ENCODE peak calls at places on chromosomes 11 and 22, in eight cellular contexts. O, N, U, Y, T, Q, S and J are unnamed samples. For H3K4me1, the result is how much of the 10 kb centered on the place peaks cover.

GRCh38 chr11:77386178-77386577 is 84.7 kb upstream of the GDPD4 start:
- DNase-seq in O (no peak), N (no peak), U (no peak), Y (no peak), T (no peak), Q (no peak), S (no peak), J (no peak)

GRCh38 chr11:132650969-132651720 is 881.2 kb downstream of the OPCML start:
- DNase-seq in O (no peak), N (no peak), U (no peak), Y (no peak), T (no peak), Q (no peak), S (no peak), J (peak)

GRCh38 chr22:21791635-21792625 is 56.3 kb upstream of the YPEL1 start:
- DNase-seq in O (no peak), N (peak), U (no peak), Y (no peak), T (no peak), Q (no peak), S (no peak), J (no peak)

GRCh38 chr22:28013611-28014010 is 94.6 kb upstream of the PITPNB start:
- DNase-seq in O (no peak), N (no peak), U (no peak), Y (no peak), T (no peak), Q (no peak), S (no peak), J (no peak)

GRCh38 chr11:122319011-122319410 is 203.0 kb upstream of the BLID start:
- DNase-seq in O (no peak), N (no peak), U (no peak), Y (no peak), T (no peak), Q (no peak), S (no peak), J (no peak)

GRCh38 chr22:28063656-28064055 is 144.6 kb upstream of the PITPNB start:
- DNase-seq in O (no peak), N (no peak), U (no peak), Y (no peak), T (no peak), Q (no peak), S (no peak), J (no peak)

GRCh38 chr22:45197606-45198462 is 34.1 kb downstream of the NUP50 start:
- DNase-seq in O (no peak), N (no peak), U (no peak), Y (no peak), T (no peak), Q (no peak), S (no peak), J (no peak)

GRCh38 chr11:119489087-119489486 is 66.1 kb upstream of the THY1 start:
- DNase-seq in O (no peak), N (no peak), U (no peak), Y (no peak), T (peak), Q (no peak), S (no peak), J (no peak)

GRCh38 chr11:132605794-132606570 is 926.3 kb downstream of the OPCML start:
- DNase-seq in O (no peak), N (no peak), U (no peak), Y (peak), T (no peak), Q (no peak), S (no peak), J (no peak)

GRCh38 chr11:1302461-1303073 is 6.9 kb downstream of the TOLLIP start:
- DNase-seq in O (peak), N (no peak), U (no peak), Y (no peak), T (peak), Q (no peak), S (peak), J (no peak)

GRCh38 chr11:75632962-75633361 is 35.9 kb downstream of the MAP6 start:
- DNase-seq in O (no peak), N (no peak), U (no peak), Y (no peak), T (no peak), Q (no peak), S (no peak), J (no peak)

GRCh38 chr11:6635082-6635932 is 16.1 kb upstream of the TPP1 start:
- DNase-seq in O (peak), N (no peak), U (no peak), Y (no peak), T (peak), Q (no peak), S (no peak), J (no peak)

GRCh38 chr22:24090581-24090980 is 79.5 kb downstream of the CABIN1 start:
- DNase-seq in O (no peak), N (no peak), U (no peak), Y (no peak), T (peak), Q (no peak), S (no peak), J (no peak)

GRCh38 chr22:24289138-24289537 is 18.5 kb downstream of the SPECC1L start:
- DNase-seq in O (no peak), N (no peak), U (no peak), Y (no peak), T (no peak), Q (no peak), S (no peak), J (no peak)

GRCh38 chr11:61955031-61955415 is 4.9 kb downstream of the BEST1 start:
- DNase-seq in O (peak), N (peak), U (peak), Y (peak), T (peak), Q (no peak), S (no peak), J (peak)

GRCh38 chr22:40325315-40325714 is 21.0 kb upstream of the ADSL start:
- DNase-seq in O (no peak), N (no peak), U (no peak), Y (no peak), T (no peak), Q (no peak), S (no peak), J (no peak)

GRCh38 chr11:118051611-118052461 is 25.0 kb upstream of the TMPRSS4 start:
- DNase-seq in O (no peak), N (no peak), U (no peak), Y (no peak), T (no peak), Q (peak), S (no peak), J (no peak)

GRCh38 chr11:70040452-70040851 is 37.7 kb upstream of the ANO1 start:
- DNase-seq in O (no peak), N (no peak), U (no peak), Y (no peak), T (no peak), Q (no peak), S (no peak), J (no peak)

GRCh38 chr11:46918087-46918751 is at the start of gene LRP4:
- DNase-seq in O (peak), N (peak), U (no peak), Y (peak), T (peak), Q (peak), S (peak), J (no peak)

GRCh38 chr11:89463381-89463780 is 27.8 kb downstream of the NOX4 start:
- DNase-seq in O (no peak), N (no peak), U (no peak), Y (no peak), T (no peak), Q (no peak), S (no peak), J (no peak)

GRCh38 chr11:70431611-70432010 is 33.3 kb downstream of the CTTN start:
- DNase-seq in O (no peak), N (no peak), U (no peak), Y (no peak), T (no peak), Q (no peak), S (no peak), J (no peak)

GRCh38 chr11:66619080-66619554 is 2.7 kb downstream of the RBM14 start:
- DNase-seq in O (peak), N (peak), U (no peak), Y (no peak), T (no peak), Q (peak), S (no peak), J (no peak)

GRCh38 chr22:46350646-46351045 is 15.1 kb downstream of the TRMU start:
- DNase-seq in O (no peak), N (no peak), U (no peak), Y (no peak), T (peak), Q (no peak), S (no peak), J (peak)
- H3K27ac ChIP-seq in O (no peak), N (no peak), U (no peak), Y (no peak), T (no peak), Q (no peak), S (peak), J (no peak)

DNA sequence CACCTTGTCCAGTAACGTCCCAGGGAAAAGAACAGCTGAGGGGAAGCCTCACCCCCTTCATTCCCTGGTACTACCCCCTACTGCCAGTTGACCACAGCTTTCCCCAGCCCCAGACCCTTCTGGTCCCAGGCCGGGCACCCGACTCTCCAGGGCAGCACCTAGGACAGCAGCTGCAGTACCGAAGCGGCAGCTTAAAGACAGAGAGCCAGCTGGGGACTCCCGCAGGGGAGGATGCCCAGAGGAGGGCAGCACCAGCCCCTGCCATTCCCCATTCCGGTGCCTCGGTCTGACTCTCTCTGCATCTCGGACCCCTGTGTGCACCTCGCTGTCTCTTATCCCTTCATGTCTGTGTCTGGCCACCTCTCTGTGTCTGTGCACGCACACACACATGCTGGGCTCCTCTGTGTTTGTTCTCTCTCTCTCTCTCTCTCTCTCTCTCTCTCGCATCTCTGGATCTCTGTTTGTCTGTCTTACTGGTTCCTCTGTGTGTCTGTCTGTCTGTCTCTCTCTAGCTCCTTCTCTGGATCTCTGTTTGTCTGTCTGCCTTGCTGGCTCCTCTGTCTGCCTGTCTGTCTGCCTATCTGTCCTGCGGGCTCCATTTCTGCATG is 9.4 kb downstream of the IGSF9B start:
- DNase-seq in O (no peak), N (peak), U (no peak), Y (peak), T (no peak), Q (peak), S (no peak), J (no peak)
- H3K4me1 ChIP-seq in O (under half), N (under half), U (under half), Y (half or more), T (under half), Q (half or more), S (under half), J (under half)

DNA sequence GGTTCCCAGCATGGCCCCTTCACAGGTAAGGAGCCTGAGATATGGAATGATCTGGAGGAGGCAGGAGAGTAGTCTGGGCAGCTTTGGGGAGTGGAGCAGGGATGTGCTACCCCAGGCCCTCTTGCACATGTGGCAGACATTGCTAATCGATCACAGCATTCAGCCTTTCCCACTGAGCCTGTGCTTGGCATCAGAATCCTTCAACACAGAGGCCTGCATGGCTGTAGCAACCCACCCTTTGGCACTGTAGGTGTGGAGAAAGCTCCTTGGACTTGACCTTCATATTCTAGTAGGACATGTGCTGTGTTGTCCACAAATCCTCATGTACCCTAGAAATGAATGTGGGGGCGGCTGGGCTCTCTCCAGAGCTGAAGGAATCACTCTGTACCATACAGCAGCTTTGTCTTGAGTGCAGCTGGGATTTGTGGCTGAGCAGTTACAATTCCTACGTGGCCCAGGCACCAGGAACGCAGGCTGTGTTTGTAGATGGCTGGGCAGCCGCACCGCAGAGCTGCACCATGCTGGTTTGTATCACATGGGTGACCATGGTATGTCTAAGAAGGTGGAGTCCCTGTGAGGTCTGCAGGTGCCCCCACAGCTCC is 21.8 kb upstream of the PPP6R3 start:
- DNase-seq in O (no peak), N (no peak), U (no peak), Y (no peak), T (no peak), Q (no peak), S (no peak), J (no peak)
- H3K27ac ChIP-seq in O (no peak), N (no peak), U (no peak), Y (no peak), T (no peak), Q (no peak), S (no peak), J (no peak)

GRCh38 chr11:117010808-117011540 is 87.3 kb downstream of the SIK3 start:
- DNase-seq in O (no peak), N (peak), U (peak), Y (no peak), T (no peak), Q (no peak), S (no peak), J (no peak)

GRCh38 chr11:117002639-117003305 is 95.5 kb downstream of the SIK3 start:
- DNase-seq in O (peak), N (no peak), U (no peak), Y (no peak), T (no peak), Q (no peak), S (no peak), J (no peak)

GRCh38 chr11:117000741-117001096 is 97.5 kb downstream of the SIK3 start:
- DNase-seq in O (no peak), N (no peak), U (no peak), Y (no peak), T (no peak), Q (no peak), S (no peak), J (no peak)

GRCh38 chr11:117009905-117010605 is 88.2 kb downstream of the SIK3 start:
- DNase-seq in O (no peak), N (no peak), U (no peak), Y (no peak), T (no peak), Q (no peak), S (no peak), J (no peak)

GRCh38 chr11:117005758-117006157 is 92.5 kb downstream of the SIK3 start:
- DNase-seq in O (no peak), N (no peak), U (no peak), Y (no peak), T (no peak), Q (no peak), S (no peak), J (no peak)
- H3K4me1 ChIP-seq in O (under half), N (under half), U (under half), Y (under half), T (under half), Q (under half), S (under half), J (half or more)

GRCh38 chr22:49014227-49015201 is 813.2 kb downstream of the BRD1 start:
- DNase-seq in O (no peak), N (no peak), U (no peak), Y (no peak), T (peak), Q (no peak), S (no peak), J (no peak)
- H3K27ac ChIP-seq in O (no peak), N (no peak), U (no peak), Y (no peak), T (no peak), Q (no peak), S (no peak), J (no peak)

DNA sequence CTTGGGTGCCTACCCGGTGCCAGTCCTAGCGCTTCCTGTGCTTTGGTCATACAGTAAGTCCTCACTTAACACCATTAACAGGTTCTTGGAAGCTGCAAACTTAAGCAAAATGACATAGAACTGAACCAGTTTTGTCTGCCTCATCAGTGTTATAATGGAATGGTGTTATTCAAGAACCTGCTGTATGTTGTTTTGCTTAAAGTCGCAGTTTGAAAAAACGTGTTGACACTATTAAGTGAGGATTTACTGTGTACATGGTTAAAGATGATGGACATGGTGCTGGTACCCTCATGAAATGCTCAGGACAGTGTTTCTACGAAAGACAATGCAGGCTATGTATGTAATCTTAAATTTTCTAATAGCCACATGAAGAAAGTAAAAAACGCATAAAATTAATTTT is 41.3 kb downstream of the PPP6R3 start:
- DNase-seq in O (no peak), N (no peak), U (no peak), Y (no peak), T (no peak), Q (no peak), S (no peak), J (no peak)
- H3K4me1 ChIP-seq in O (half or more), N (under half), U (under half), Y (under half), T (under half), Q (under half), S (under half), J (half or more)

GRCh38 chr22:38303974-38304373 is 13.3 kb downstream of the CSNK1E start:
- DNase-seq in O (no peak), N (no peak), U (no peak), Y (no peak), T (no peak), Q (no peak), S (no peak), J (no peak)

GRCh38 chr22:38302906-38303305 is 14.3 kb downstream of the CSNK1E start:
- DNase-seq in O (no peak), N (no peak), U (no peak), Y (no peak), T (no peak), Q (no peak), S (no peak), J (no peak)

GRCh38 chr22:38304526-38304925 is 12.7 kb downstream of the CSNK1E start:
- DNase-seq in O (no peak), N (no peak), U (peak), Y (no peak), T (no peak), Q (no peak), S (no peak), J (no peak)

GRCh38 chr22:38308791-38309498 is 8.3 kb downstream of the CSNK1E start:
- DNase-seq in O (no peak), N (no peak), U (no peak), Y (no peak), T (no peak), Q (no peak), S (no peak), J (no peak)

GRCh38 chr22:38305481-38306448 is 11.5 kb downstream of the CSNK1E start:
- DNase-seq in O (peak), N (no peak), U (peak), Y (peak), T (no peak), Q (no peak), S (no peak), J (no peak)
- H3K27ac ChIP-seq in O (peak), N (peak), U (peak), Y (peak), T (peak), Q (no peak), S (peak), J (peak)

GRCh38 chr22:29886601-29887000 is 3.6 kb downstream of the MTMR3 start:
- DNase-seq in O (no peak), N (no peak), U (no peak), Y (no peak), T (no peak), Q (no peak), S (no peak), J (no peak)

GRCh38 chr22:29883045-29883830 is at the start of gene MTMR3:
- DNase-seq in O (peak), N (peak), U (peak), Y (peak), T (peak), Q (peak), S (peak), J (peak)

GRCh38 chr22:29882716-29883044 is 294 bp upstream of the MTMR3 start:
- DNase-seq in O (no peak), N (no peak), U (no peak), Y (no peak), T (no peak), Q (no peak), S (no peak), J (no peak)

GRCh38 chr22:29885610-29886009 is 2.6 kb downstream of the MTMR3 start:
- DNase-seq in O (no peak), N (no peak), U (no peak), Y (no peak), T (no peak), Q (no peak), S (no peak), J (no peak)

GRCh38 chr22:29883831-29884139 is 811 bp downstream of the MTMR3 start:
- DNase-seq in O (no peak), N (no peak), U (no peak), Y (no peak), T (no peak), Q (no peak), S (no peak), J (no peak)
- H3K4me1 ChIP-seq in O (under half), N (under half), U (under half), Y (under half), T (under half), Q (under half), S (under half), J (under half)